ENCODE peak calls at places on chromosomes 13 and 19, in six cellular contexts. P is T-helper 2 cell; D is stimulated activated CD4-positive, alpha-beta T cell treated with anti-CD3 and anti-CD28 coated beads, Interleukin-1b, Interleukin-23, amount 100 ng/mL, for 24 hours; Y is nephron progenitor cell; E is stimulated activated naive CD4-positive, alpha-beta T cell; M is cardiac fibroblast. I is an unnamed sample.

GRCh38 chr13:78326608-78327007 is 276.7 kb downstream of the POU4F1 start:
- DNase-seq in E (no peak), Y (no peak), P (no peak), D (no peak), M (peak), I (no peak)

GRCh38 chr19:10797541-10798256 is 38.3 kb downstream of the TMED1 start:
- DNase-seq in Y (no peak), M (peak), E (peak), P (peak), D (peak), I (peak)

GRCh38 chr19:12647490-12648071 is 19.0 kb downstream of the MAN2B1 start:
- DNase-seq in E (no peak), P (no peak), Y (peak), D (peak), M (peak), I (no peak)

GRCh38 chr13:60398949-60399589 is 2.0 kb downstream of the TDRD3 start:
- DNase-seq in Y (no peak), E (no peak), P (no peak), D (no peak), M (no peak), I (no peak)

GRCh38 chr13:35630551-35631275 is 154.2 kb upstream of the MAB21L1 start:
- DNase-seq in P (no peak), M (peak), Y (peak), E (no peak), D (no peak), I (no peak)

GRCh38 chr19:14835011-14835410 is at the start of the genes OR7A5 and OR7C1:
- DNase-seq in E (no peak), D (no peak), M (peak), P (no peak), Y (no peak), I (no peak)

GRCh38 chr19:16076958-16077611 is 790 bp downstream of the TPM4 start:
- DNase-seq in Y (peak), E (no peak), P (no peak), D (no peak), M (peak), I (no peak)

GRCh38 chr13:94020833-94021232 is 458.6 kb downstream of the DCT start:
- DNase-seq in Y (no peak), D (no peak), M (peak), E (no peak), P (no peak), I (no peak)

GRCh38 chr19:5308471-5309437 is 31.9 kb downstream of the PTPRS start:
- DNase-seq in Y (no peak), M (peak), E (no peak), P (no peak), D (no peak), I (no peak)

GRCh38 chr13:44433863-44434262 is 60.2 kb downstream of the SERP2 start:
- DNase-seq in Y (no peak), P (no peak), D (no peak), M (no peak), E (no peak), I (no peak)

GRCh38 chr13:39273953-39274352 is 235.7 kb downstream of the NHLRC3 start:
- DNase-seq in D (no peak), Y (no peak), M (peak), P (no peak), E (no peak), I (no peak)

GRCh38 chr13:25977216-25977615 is 74.6 kb downstream of the SHISA2 start:
- DNase-seq in E (no peak), M (no peak), Y (no peak), D (no peak), P (no peak), I (no peak)

GRCh38 chr13:87244256-87244870 is 426.8 kb upstream of the SLITRK5 start:
- DNase-seq in M (no peak), E (no peak), Y (no peak), P (no peak), D (no peak), I (no peak)

I was measured in GM12878.